ENCODE peak calls at places on chromosome 15, in eight cellular contexts. S, K, Z, N, E, W, I and X are unnamed samples.

GRCh38 chr15:51846463-51847230 is 17.2 kb downstream of the TMOD3 start:
- DNase-seq in S (peak; percentile 90), K (no peak), Z (peak; percentile 66), N (no peak), E (no peak), W (no peak), I (peak; percentile 81), X (peak; percentile 41)

GRCh38 chr15:32677238-32677750 is 35.8 kb downstream of the SCG5 start:
- DNase-seq in S (no peak), K (no peak), Z (peak; percentile 24), N (peak; percentile 58), E (no peak), W (peak; percentile 49), I (peak; percentile 60), X (no peak)

GRCh38 chr15:90306560-90306959 is 41.1 kb downstream of the NGRN start:
- DNase-seq in S (no peak), K (peak; percentile 71), Z (no peak), N (no peak), E (no peak), W (no peak), I (no peak), X (no peak)

GRCh38 chr15:72179950-72180581 is 17.5 kb downstream of the GRAMD2A start:
- DNase-seq in S (no peak), K (no peak), Z (no peak), N (no peak), E (peak; percentile 71), W (no peak), I (peak; percentile 24), X (no peak)

GRCh38 chr15:72599855-72600464 is 54.5 kb upstream of the GOLGA6B start:
- DNase-seq in S (peak; percentile 67), K (peak; percentile 51), Z (peak; percentile 71), N (peak; percentile 28), E (no peak), W (no peak), I (peak; percentile 49), X (peak; percentile 59)

GRCh38 chr15:62352817-62353216 is 187.7 kb upstream of the C2CD4B start:
- DNase-seq in S (no peak), K (no peak), Z (no peak), N (peak; percentile 6), E (no peak), W (no peak), I (no peak), X (no peak)

GRCh38 chr15:90594297-90594696 is 64.6 kb downstream of the CRTC3 start:
- DNase-seq in S (peak; percentile 81), K (peak; percentile 86), Z (no peak), N (no peak), E (peak; percentile 96), W (peak; percentile 59), I (peak; percentile 77), X (peak; percentile 54)

GRCh38 chr15:66108483-66109270 is 144.9 kb downstream of the MEGF11 start:
- DNase-seq in S (no peak), K (no peak), Z (no peak), N (no peak), E (no peak), W (no peak), I (no peak), X (no peak)

GRCh38 chr15:55168350-55168974 is 28.3 kb downstream of the RSL24D1 start:
- DNase-seq in S (peak; percentile 73), K (peak; percentile 85), Z (peak; percentile 71), N (peak; percentile 54), E (peak; percentile 71), W (peak; percentile 33), I (peak; percentile 58), X (peak; percentile 57)

GRCh38 chr15:99504823-99505551 is 60.8 kb upstream of the MEF2A start:
- DNase-seq in S (peak; percentile 56), K (peak; percentile 79), Z (peak; percentile 18), N (no peak), E (no peak), W (no peak), I (peak; percentile 56), X (no peak)